ENCODE peak calls at places on chromosomes 7 and 10, in ten cellular contexts. C, N, L, R, D, P, A, J, U and T are unnamed samples.

GRCh38 chr10:58791137-58791536 is 278.5 kb downstream of the BICC1 start:
- ATAC-seq in L (no peak), J (no peak), A (no peak), C (no peak), P (no peak), D (no peak), U (no peak), R (no peak), N (no peak), T (no peak)

GRCh38 chr7:140876519-140877248 is 48.0 kb downstream of the BRAF start:
- ATAC-seq in L (peak; percentile 75), N (no peak), U (no peak), C (no peak), R (peak; percentile 77), D (no peak), P (peak; percentile 76), J (peak; percentile 39), A (no peak), T (no peak)

GRCh38 chr7:20064974-20065862 is 152.0 kb downstream of the MACC1 start:
- ATAC-seq in C (no peak), N (no peak), R (peak; percentile 80), A (no peak), J (no peak), U (no peak), D (no peak), L (peak; percentile 58), P (peak; percentile 84), T (no peak)

GRCh38 chr7:132423594-132424200 is 152.6 kb downstream of the PLXNA4 start:
- ATAC-seq in U (peak; percentile 41), J (no peak), A (no peak), C (no peak), D (no peak), P (no peak), R (no peak), N (peak; percentile 8), L (no peak), T (no peak)

GRCh38 chr7:101121996-101122932 is 4.6 kb upstream of the SERPINE1 start:
- ATAC-seq in P (no peak), R (no peak), U (peak; percentile 82), A (no peak), L (no peak), C (peak; percentile 65), J (no peak), N (peak; percentile 81), D (peak; percentile 42), T (peak; percentile 82)

GRCh38 chr7:151861881-151862280 is 15.0 kb downstream of the PRKAG2 start:
- ATAC-seq in C (no peak), R (no peak), U (no peak), L (no peak), J (no peak), A (no peak), P (no peak), D (no peak), N (no peak), T (no peak)

GRCh38 chr10:124737708-124738107 is 6.5 kb downstream of the FAM53B start:
- ATAC-seq in R (no peak), A (no peak), J (no peak), C (no peak), N (no peak), U (no peak), P (no peak), L (no peak), D (no peak), T (no peak)

GRCh38 chr7:107405559-107405958 is 64.3 kb upstream of the GPR22 start:
- ATAC-seq in L (no peak), D (no peak), P (no peak), R (no peak), A (no peak), C (peak; percentile 83), U (no peak), J (no peak), N (no peak), T (no peak)

GRCh38 chr10:52756295-52756694 is 16.3 kb downstream of the MBL2 start:
- ATAC-seq in L (no peak), A (no peak), N (no peak), D (no peak), U (no peak), R (no peak), P (no peak), J (no peak), C (no peak), T (no peak)

GRCh38 chr7:112484671-112485097 is 3.9 kb downstream of the LSMEM1 start:
- ATAC-seq in N (peak; percentile 77), P (no peak), R (no peak), C (peak; percentile 54), A (no peak), D (peak; percentile 46), U (peak; percentile 60), L (no peak), J (no peak), T (peak; percentile 63)

GRCh38 chr7:11557627-11558026 is 274.4 kb downstream of the THSD7A start:
- ATAC-seq in C (peak; percentile 73), L (no peak), P (no peak), U (no peak), J (no peak), N (no peak), R (no peak), D (peak; percentile 89), A (no peak), T (no peak)

GRCh38 chr7:122738937-122739336 is 36.2 kb upstream of the RNF148 start:
- ATAC-seq in L (no peak), D (no peak), U (no peak), A (no peak), P (no peak), C (no peak), R (no peak), J (no peak), N (no peak), T (no peak)

GRCh38 chr7:119572132-119572531 is 700.8 kb upstream of the KCND2 start:
- ATAC-seq in N (no peak), R (no peak), L (no peak), A (no peak), U (no peak), J (no peak), C (no peak), D (peak; percentile 51), P (no peak), T (no peak)

GRCh38 chr10:31315453-31315852 is 3.6 kb upstream of the ZEB1 start:
- ATAC-seq in L (no peak), R (no peak), U (no peak), J (no peak), P (no peak), C (no peak), D (no peak), A (no peak), N (no peak), T (no peak)

GRCh38 chr7:112009081-112009480 is 197.1 kb downstream of the DOCK4 start:
- ATAC-seq in L (no peak), N (no peak), U (no peak), P (peak; percentile 42), D (no peak), C (no peak), R (peak; percentile 73), J (no peak), A (no peak), T (no peak)

GRCh38 chr7:38630720-38631673 is at the start of gene AMPH:
- ATAC-seq in C (peak; percentile 45), P (peak; percentile 42), L (no peak), R (peak; percentile 71), A (no peak), N (peak; percentile 87), J (no peak), D (peak; percentile 58), U (peak; percentile 95), T (peak; percentile 85)